ENCODE peak calls at places on chromosomes 3 and 15, in six cellular contexts. S is left ventricle myocardium inferior; P is stomach; H is effector memory CD4-positive, alpha-beta T cell; O is mesendoderm; J is K562. L is an unnamed sample.
A peak's percentile ranks its signal among the peaks of the same experiment; 100 is the strongest.

GRCh38 chr3:10753964-10754363 is 62.1 kb upstream of the SLC6A11 start:
- DNase-seq in O (peak; percentile 76), H (no peak), S (peak; percentile 48), J (peak; percentile 55), P (no peak), L (no peak)

GRCh38 chr3:136070953-136071949 is 105.7 kb downstream of the PPP2R3A start:
- DNase-seq in S (peak; percentile 22), H (no peak), P (no peak), O (peak; percentile 93), J (no peak), L (no peak)

GRCh38 chr3:40008796-40009195 is 199.4 kb downstream of the MYRIP start:
- DNase-seq in O (no peak), S (no peak), J (no peak), H (no peak), P (no peak), L (no peak)

GRCh38 chr15:43948691-43949325 is 122.0 kb downstream of the WDR76 start:
- DNase-seq in J (no peak), S (no peak), O (no peak), P (no peak), H (no peak), L (no peak)

GRCh38 chr3:180040966-180041365 is 4.2 kb upstream of the PEX5L start:
- DNase-seq in H (no peak), S (no peak), O (no peak), P (no peak), J (no peak), L (no peak)

GRCh38 chr15:36798366-36798765 is 218.9 kb downstream of the CDIN1 start:
- DNase-seq in S (no peak), J (no peak), O (no peak), P (no peak), H (no peak), L (no peak)

GRCh38 chr3:126356373-126357298 is 572 bp downstream of the KLF15 start:
- DNase-seq in P (no peak), O (no peak), S (peak; percentile 56), J (no peak), H (no peak), L (no peak)

GRCh38 chr3:109678600-109678999 is 341.3 kb upstream of the DPPA4 start:
- DNase-seq in J (no peak), H (no peak), S (no peak), O (no peak), P (no peak), L (no peak)

GRCh38 chr15:77853008-77853328 is 220.3 kb upstream of the LINGO1 start:
- DNase-seq in S (no peak), H (no peak), J (no peak), P (no peak), O (no peak), L (no peak)

GRCh38 chr3:60610441-60611112 is 640.7 kb downstream of the FHIT start:
- DNase-seq in O (no peak), P (peak; percentile 29), J (no peak), S (peak; percentile 70), H (no peak), L (no peak)

GRCh38 chr15:46955576-46955975 is 761.7 kb upstream of the SEMA6D start:
- DNase-seq in S (no peak), J (no peak), P (no peak), H (no peak), O (no peak), L (no peak)

GRCh38 chr3:89506462-89507143 is 399.2 kb downstream of the EPHA3 start:
- DNase-seq in J (no peak), P (no peak), S (no peak), O (no peak), H (no peak), L (no peak)

GRCh38 chr3:29697989-29698388 is 417.1 kb downstream of the RBMS3 start:
- DNase-seq in S (no peak), O (no peak), P (no peak), J (no peak), H (no peak), L (no peak)

GRCh38 chr3:16604887-16605602 is at the start of gene DAZL:
- DNase-seq in O (no peak), S (no peak), J (no peak), H (no peak), P (no peak), L (no peak)

GRCh38 chr3:23072672-23073071 is 130.5 kb upstream of the UBE2E2 start:
- DNase-seq in S (no peak), O (no peak), P (no peak), J (no peak), H (no peak), L (no peak)

GRCh38 chr3:23071306-23071705 is 131.8 kb upstream of the UBE2E2 start:
- DNase-seq in H (no peak), J (no peak), S (no peak), P (no peak), O (no peak), L (no peak)

GRCh38 chr3:23071758-23072157 is 131.4 kb upstream of the UBE2E2 start:
- DNase-seq in P (no peak), S (no peak), H (no peak), O (no peak), J (no peak), L (no peak)

GRCh38 chr3:23062982-23063381 is 140.1 kb upstream of the UBE2E2 start:
- DNase-seq in O (no peak), S (no peak), J (no peak), P (no peak), H (no peak), L (no peak)

DNA sequence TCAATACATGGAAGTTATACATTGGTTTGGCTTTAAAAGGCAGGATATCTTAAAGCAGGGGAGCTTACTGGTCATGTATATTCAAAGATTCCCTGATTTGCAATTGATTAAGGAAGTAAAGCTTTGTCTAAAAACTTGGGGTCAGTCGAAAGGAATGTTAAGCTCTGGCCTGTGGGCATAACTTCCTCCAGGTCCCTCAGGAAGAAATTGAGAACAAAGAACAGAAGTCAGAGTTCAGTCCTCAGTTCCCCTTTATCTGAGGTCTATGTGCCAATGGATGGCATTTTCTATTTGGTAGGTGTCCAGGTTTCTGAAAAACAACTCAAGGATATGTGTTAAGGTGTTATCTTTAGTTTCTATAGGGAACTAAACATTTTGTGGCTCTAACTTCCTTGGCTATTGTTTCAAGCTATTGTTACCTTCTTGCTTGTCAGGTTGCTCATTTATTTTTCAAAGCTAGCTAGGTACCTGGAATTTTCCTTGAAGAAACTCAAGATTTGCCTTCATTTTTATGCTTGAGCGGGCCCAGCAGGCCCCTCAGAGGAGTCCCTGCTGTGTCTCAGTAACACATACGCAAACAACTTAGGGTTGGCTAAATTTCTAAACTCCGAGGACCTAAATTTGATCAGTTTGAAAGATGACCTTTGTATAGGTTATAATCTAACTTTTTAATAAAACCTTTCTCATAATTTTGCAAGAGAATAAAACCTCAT is 135.0 kb upstream of the UBE2E2 start:
- DNase-seq in J (no peak), O (peak; percentile 79), H (no peak), S (no peak), P (no peak), L (no peak)
- H3K4me1 ChIP-seq in J (no peaks in the 10 kb centered on the region), O (peaks cover 2% of the 10 kb centered on the region), H (no peaks in the 10 kb centered on the region), S (no peaks in the 10 kb centered on the region), P (no peaks in the 10 kb centered on the region), L (no peaks in the 10 kb centered on the region)

DNA sequence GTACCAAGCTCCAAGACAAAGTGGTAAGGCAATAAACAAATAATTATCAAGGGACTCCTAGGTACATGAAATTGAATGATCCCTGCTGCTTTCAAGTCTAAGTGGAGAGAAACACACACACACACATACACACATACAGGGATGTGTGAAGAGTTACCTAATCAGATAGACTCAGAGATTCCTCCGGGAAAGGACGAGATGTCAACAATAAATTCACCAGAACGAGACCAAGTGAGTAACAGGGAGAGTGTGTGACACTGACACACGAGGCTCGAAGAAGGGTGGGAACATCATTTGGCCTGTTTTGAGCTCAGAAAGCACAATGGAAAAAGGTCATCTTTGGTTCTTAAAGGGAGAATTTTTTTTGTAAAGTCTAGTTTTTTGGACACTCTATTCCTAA is 13.3 kb downstream of the LRIG1 start:
- DNase-seq in H (no peak), O (no peak), P (no peak), J (no peak), S (no peak), L (no peak)
- H3K4me1 ChIP-seq in H (peaks cover 38% of the 10 kb centered on the region), O (peaks cover 20% of the 10 kb centered on the region), P (peaks cover 99% of the 10 kb centered on the region), J (no peaks in the 10 kb centered on the region), S (peaks cover 89% of the 10 kb centered on the region), L (peaks cover 81% of the 10 kb centered on the region)

GRCh38 chr15:63046927-63047760 is 4.6 kb downstream of the TPM1 start:
- DNase-seq in S (no peak), P (no peak), H (no peak), O (peak; percentile 92), J (no peak), L (no peak)
- H3K4me1 ChIP-seq in S (peaks cover 92% of the 10 kb centered on the region), P (peaks cover 66% of the 10 kb centered on the region), H (peaks cover 23% of the 10 kb centered on the region), O (peaks cover 40% of the 10 kb centered on the region), J (peaks cover 29% of the 10 kb centered on the region), L (peaks cover 17% of the 10 kb centered on the region)

DNA sequence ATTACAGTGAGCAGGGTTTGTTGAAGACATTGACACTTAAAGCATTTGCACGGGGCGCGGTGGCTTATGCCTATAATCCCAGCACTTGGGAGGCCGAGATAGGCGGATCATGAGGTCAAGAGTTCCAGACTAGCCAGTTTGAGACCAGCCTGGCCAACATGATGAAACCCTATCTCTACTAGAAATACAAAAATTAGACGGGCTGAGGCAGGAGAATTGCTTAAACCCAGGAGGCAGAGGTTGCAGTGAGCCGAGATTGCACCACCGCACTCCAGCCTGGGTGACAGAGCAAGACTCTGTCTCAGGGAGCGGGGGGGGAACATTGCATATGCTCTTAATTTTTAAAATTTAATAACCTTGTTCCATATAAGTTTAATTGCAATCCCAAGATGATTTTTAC is 11.9 kb downstream of the STT3B start:
- DNase-seq in H (no peak), J (no peak), S (peak; percentile 22), P (no peak), O (no peak), L (no peak)
- H3K4me1 ChIP-seq in H (peaks cover 11% of the 10 kb centered on the region), J (peaks cover 4% of the 10 kb centered on the region), S (peaks cover 73% of the 10 kb centered on the region), P (peaks cover 88% of the 10 kb centered on the region), O (no peaks in the 10 kb centered on the region), L (peaks cover 49% of the 10 kb centered on the region)

GRCh38 chr3:20066848-20067617 is 26.8 kb downstream of the KAT2B start:
- DNase-seq in H (no peak), J (no peak), P (no peak), S (peak; percentile 41), O (no peak), L (no peak)

GRCh38 chr3:20064387-20064786 is 24.1 kb downstream of the KAT2B start:
- DNase-seq in O (no peak), H (no peak), S (no peak), P (no peak), J (no peak), L (no peak)

GRCh38 chr3:20062996-20063395 is 22.8 kb downstream of the KAT2B start:
- DNase-seq in H (no peak), O (no peak), S (no peak), J (no peak), P (no peak), L (no peak)

GRCh38 chr3:20066079-20066478 is 25.8 kb downstream of the KAT2B start:
- DNase-seq in H (no peak), S (no peak), P (no peak), O (no peak), J (no peak), L (no peak)

GRCh38 chr3:20064796-20065564 is 24.7 kb downstream of the KAT2B start:
- DNase-seq in H (no peak), O (no peak), J (peak; percentile 70), P (no peak), S (no peak), L (no peak)
- H3K4me1 ChIP-seq in H (peaks cover 6% of the 10 kb centered on the region), O (no peaks in the 10 kb centered on the region), J (peaks cover 39% of the 10 kb centered on the region), P (peaks cover 58% of the 10 kb centered on the region), S (peaks cover 82% of the 10 kb centered on the region), L (peaks cover 25% of the 10 kb centered on the region)

DNA sequence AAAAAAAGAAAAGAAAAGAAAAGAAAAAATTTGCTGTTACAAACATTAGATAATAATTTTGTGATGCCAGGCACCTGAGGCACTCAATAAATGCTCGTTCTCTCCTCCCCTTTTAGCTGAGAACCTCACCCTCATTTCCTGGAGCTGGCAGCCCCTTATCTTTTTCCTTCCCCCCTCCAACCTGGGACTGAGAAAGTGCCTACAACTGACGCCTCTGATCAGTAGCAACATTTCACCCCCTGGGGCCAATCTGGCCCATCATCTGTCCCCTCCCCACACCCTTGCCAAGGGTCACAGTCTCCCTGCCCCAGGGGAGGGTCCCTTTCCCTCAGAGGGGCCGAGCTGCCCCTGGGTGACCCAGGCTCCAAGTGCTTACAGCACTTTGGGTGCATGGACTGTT is 12.6 kb upstream of the RNU6-1 start:
- DNase-seq in O (no peak), P (no peak), S (no peak), J (peak; percentile 54), H (no peak), L (no peak)
- H3K4me1 ChIP-seq in O (peaks cover 6% of the 10 kb centered on the region), P (no peaks in the 10 kb centered on the region), S (no peaks in the 10 kb centered on the region), J (peaks cover 13% of the 10 kb centered on the region), H (no peaks in the 10 kb centered on the region), L (no peaks in the 10 kb centered on the region)

L was measured in CD8-positive, alpha-beta memory T cell.